ENCODE peak calls at places on chromosomes 3 and 15, in four cellular contexts. G is heart left ventricle, P is SK-N-SH, F is K562. Z is an unnamed sample.

GRCh38 chr3:131658771-131659170 is 156.0 kb upstream of the MRPL3 start:
- DNase-seq in G (no peak), P (no peak), F (no peak), Z (no peak)

GRCh38 chr15:31516874-31517273 is 190.2 kb downstream of the KLF13 start:
- DNase-seq in G (no peak), P (no peak), F (no peak), Z (no peak)

GRCh38 chr15:52284164-52284563 is 11.4 kb downstream of the MYO5C start:
- DNase-seq in G (no peak), P (no peak), F (no peak), Z (no peak)

GRCh38 chr3:119322021-119322522 is 27.9 kb downstream of the ARHGAP31 start:
- DNase-seq in G (no peak), P (no peak), F (no peak), Z (no peak)

GRCh38 chr3:189625071-189625470 is 6.1 kb upstream of the TP63 start:
- DNase-seq in G (no peak), P (no peak), F (no peak), Z (no peak)

GRCh38 chr15:38300395-38300794 is 47.8 kb downstream of the SPRED1 start:
- DNase-seq in G (no peak), P (no peak), F (no peak), Z (no peak)

GRCh38 chr3:171183042-171183441 is 156.5 kb upstream of the SLC2A2 start:
- DNase-seq in G (no peak), P (no peak), F (peak; percentile 92), Z (no peak)

GRCh38 chr3:107594870-107595269 is 72.1 kb downstream of the BBX start:
- DNase-seq in G (no peak), P (no peak), F (no peak), Z (no peak)

GRCh38 chr15:32870240-32871033 is 152.6 kb downstream of the GREM1 start:
- DNase-seq in G (no peak), P (no peak), F (peak; percentile 74), Z (no peak)

GRCh38 chr15:31977812-31978662 is 52.3 kb upstream of the CHRNA7 start:
- DNase-seq in G (peak; percentile 40), P (peak; percentile 86), F (peak; percentile 53), Z (peak; percentile 37)

GRCh38 chr3:9121366-9121765 is 128.1 kb downstream of the SRGAP3 start:
- DNase-seq in G (no peak), P (no peak), F (no peak), Z (no peak)

GRCh38 chr15:20340931-20341661 is 200.5 kb downstream of the GOLGA6L6 start:
- DNase-seq in G (peak; percentile 76), P (peak; percentile 32), F (no peak), Z (peak; percentile 81)

DNA sequence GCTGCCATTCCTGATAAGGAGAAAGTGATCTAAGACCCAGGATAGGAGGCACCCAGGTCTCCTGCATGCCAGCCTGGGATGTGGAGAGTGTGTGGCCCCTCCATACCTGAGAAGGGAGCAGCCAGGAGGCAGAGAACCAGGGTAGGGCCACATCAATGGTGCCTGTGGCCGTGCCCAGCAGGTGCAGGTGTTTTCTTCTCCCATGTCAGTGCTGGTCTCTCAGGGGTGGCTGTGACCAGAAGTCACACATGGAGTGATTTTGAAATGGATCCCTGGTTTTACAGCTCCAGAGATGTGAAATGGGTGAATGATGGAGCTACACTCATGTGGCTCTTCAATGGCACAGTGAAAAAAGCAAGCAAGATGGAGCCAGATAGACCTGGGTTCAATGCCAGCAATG is 3.3 kb upstream of the ISL2 start:
- DNase-seq in G (no peak), P (no peak), F (no peak), Z (no peak)
- H3K27me3 ChIP-seq in G (peaks cover 45% of the 10 kb centered on the region), P (no peaks in the 10 kb centered on the region), F (no peaks in the 10 kb centered on the region), Z (peaks cover 80% of the 10 kb centered on the region)

DNA sequence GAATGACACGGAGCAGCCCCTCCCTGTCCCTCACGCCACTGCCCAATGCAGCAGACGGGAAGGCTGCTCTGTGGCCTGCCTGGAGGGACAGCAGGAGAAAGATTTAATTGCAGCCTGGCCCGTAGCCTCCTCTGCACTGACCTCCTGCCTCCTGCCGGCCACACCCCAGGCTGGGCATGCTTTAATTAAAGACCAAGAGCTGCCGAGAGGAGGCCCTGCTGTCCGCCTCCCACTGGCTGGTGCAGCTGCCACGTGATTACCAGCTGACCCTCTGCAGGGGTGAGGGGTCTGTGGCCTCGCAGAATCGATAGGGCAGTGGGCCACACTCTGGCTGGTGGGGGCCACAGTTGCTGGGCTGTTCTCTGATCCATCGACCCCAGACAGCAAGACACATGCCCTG is 100.2 kb upstream of the PRR23E start:
- DNase-seq in G (no peak), P (no peak), F (no peak), Z (no peak)
- TF ChIP-seq CTCF in G (no peak), P (no peak), F (peak; percentile 24), Z (no peak)

GRCh38 chr15:68541743-68542142 is 37.0 kb upstream of the CORO2B start:
- DNase-seq in G (no peak), P (no peak), F (no peak), Z (no peak)
- H3K27me3 ChIP-seq in G (no peaks in the 10 kb centered on the region), P (no peaks in the 10 kb centered on the region), F (no peaks in the 10 kb centered on the region), Z (no peaks in the 10 kb centered on the region)

GRCh38 chr3:192918275-192918588 is 576 bp upstream of the MB21D2 start:
- DNase-seq in G (no peak), P (no peak), F (no peak), Z (no peak)
- TF ChIP-seq CTCF in G (no peak), P (no peak), F (no peak), Z (no peak)

GRCh38 chr3:13073976-13074375 is 747 bp upstream of the IQSEC1 start:
- DNase-seq in G (no peak), P (no peak), F (no peak), Z (no peak)

GRCh38 chr3:13077431-13078157 is 4.4 kb upstream of the IQSEC1 start:
- DNase-seq in G (peak; percentile 64), P (peak; percentile 78), F (no peak), Z (peak; percentile 75)

GRCh38 chr3:13078158-13078905 is 5.1 kb upstream of the IQSEC1 start:
- DNase-seq in G (no peak), P (peak; percentile 58), F (no peak), Z (no peak)

GRCh38 chr3:13075318-13075717 is 2.1 kb upstream of the IQSEC1 start:
- DNase-seq in G (no peak), P (no peak), F (no peak), Z (no peak)

DNA sequence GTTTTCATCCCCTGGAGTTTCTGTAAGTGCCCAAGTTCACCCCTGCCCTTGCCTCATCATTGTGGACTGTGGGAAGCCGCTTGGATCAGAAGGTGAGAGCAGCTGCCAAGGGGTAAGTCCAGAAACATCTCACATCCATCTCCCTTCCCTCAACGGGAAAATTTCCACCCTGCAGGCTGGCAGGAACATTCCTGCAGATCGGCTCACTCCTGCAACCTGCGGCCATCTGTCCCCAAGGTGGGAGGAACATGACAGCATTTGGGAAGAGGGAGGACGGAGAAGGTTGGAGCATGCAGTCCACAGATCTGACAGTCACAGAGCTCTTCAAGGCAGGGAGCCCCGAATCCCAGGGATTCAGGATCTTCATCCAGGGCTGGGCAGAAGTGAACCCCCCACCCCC is 3.0 kb upstream of the IQSEC1 start:
- DNase-seq in G (no peak), P (no peak), F (no peak), Z (no peak)
- H3K27me3 ChIP-seq in G (no peaks in the 10 kb centered on the region), P (peaks cover 36% of the 10 kb centered on the region), F (peaks cover 70% of the 10 kb centered on the region), Z (peaks cover 4% of the 10 kb centered on the region)

DNA sequence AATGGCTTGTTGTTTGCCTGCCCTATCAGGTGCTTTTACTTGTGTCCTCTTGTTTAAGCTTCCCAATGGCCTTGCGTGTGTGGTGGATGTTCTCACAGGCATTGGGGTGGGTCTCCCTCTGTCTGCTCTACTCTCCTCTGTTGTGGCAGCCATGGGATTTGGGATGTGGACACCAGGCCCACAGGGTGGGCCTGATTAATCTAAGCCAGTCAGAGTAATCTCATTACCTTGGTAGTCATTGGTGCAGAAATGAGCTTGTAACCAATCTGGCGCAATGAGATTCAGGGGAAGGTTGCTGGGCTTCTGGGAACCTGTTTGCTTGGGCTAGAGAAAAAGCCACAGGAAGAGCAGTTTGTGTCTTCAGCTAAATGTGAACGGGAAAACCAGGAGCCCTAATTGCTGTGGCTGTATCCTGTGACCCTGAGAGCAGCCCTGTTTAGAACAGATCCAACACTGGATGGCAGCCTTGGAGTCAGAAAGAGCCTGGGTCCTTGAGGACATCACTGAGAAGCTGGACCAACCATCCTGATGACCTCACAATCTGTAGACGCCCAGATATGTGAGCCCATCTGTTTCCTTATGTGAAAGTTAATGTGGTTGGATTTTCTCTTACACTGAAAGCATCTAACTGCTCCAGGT is 157.3 kb upstream of the UBE2E1 start:
- DNase-seq in G (no peak), P (peak; percentile 27), F (peak; percentile 5), Z (no peak)
- TF ChIP-seq CTCF in G (no peak), P (peak; percentile 24), F (no peak), Z (peak; percentile 14)